ENCODE peak calls at places on chromosome 15, in four cellular contexts. One of them, this sample, is unnamed. For H3K4me1 and H3K36me3, the result is how much of the 10 kb centered on the place peaks cover.

GRCh38 chr15:39797407-39797806 is 14.8 kb upstream of the FSIP1 start:
- DNase-seq in heart left ventricle: no peak
- DNase-seq in osteoblast: no peak
- DNase-seq in pancreas: no peak
- DNase-seq in this sample: no peak

GRCh38 chr15:41675337-41675736 is 15.1 kb downstream of the MGA start:
- DNase-seq in heart left ventricle: no peak
- DNase-seq in osteoblast: no peak
- DNase-seq in pancreas: no peak
- DNase-seq in this sample: no peak

GRCh38 chr15:42091753-42092665 is 2.4 kb downstream of the PLA2G4D start:
- DNase-seq in heart left ventricle: no peak
- DNase-seq in osteoblast: no peak
- DNase-seq in pancreas: no peak
- DNase-seq in this sample: no peak

GRCh38 chr15:44082558-44083151 is 112.4 kb downstream of the FRMD5 start:
- DNase-seq in heart left ventricle: no peak
- DNase-seq in osteoblast: no peak
- DNase-seq in pancreas: no peak
- DNase-seq in this sample: no peak

GRCh38 chr15:64072812-64073211 is 20.8 kb downstream of the CIAO2A start:
- DNase-seq in heart left ventricle: no peak
- DNase-seq in osteoblast: no peak
- DNase-seq in pancreas: no peak
- DNase-seq in this sample: no peak

GRCh38 chr15:99976811-99977271 is 243.6 kb upstream of the LYSMD4 start:
- DNase-seq in heart left ventricle: no peak
- DNase-seq in osteoblast: peak
- DNase-seq in pancreas: no peak
- DNase-seq in this sample: no peak

GRCh38 chr15:79849789-79850188 is 47.0 kb downstream of the MTHFS start:
- DNase-seq in heart left ventricle: no peak
- DNase-seq in osteoblast: peak
- DNase-seq in pancreas: no peak
- DNase-seq in this sample: no peak

GRCh38 chr15:33601461-33601860 is 290.7 kb downstream of the RYR3 start:
- DNase-seq in heart left ventricle: no peak
- DNase-seq in osteoblast: no peak
- DNase-seq in pancreas: no peak
- DNase-seq in this sample: no peak

GRCh38 chr15:45631831-45632230 is 3.0 kb upstream of the SQOR start:
- DNase-seq in heart left ventricle: no peak
- DNase-seq in osteoblast: peak
- DNase-seq in pancreas: no peak
- DNase-seq in this sample: no peak

GRCh38 chr15:74170083-74170844 is 3.2 kb upstream of the ISLR start:
- DNase-seq in heart left ventricle: no peak
- DNase-seq in osteoblast: no peak
- DNase-seq in pancreas: no peak
- DNase-seq in this sample: no peak
- H3K4me1 ChIP-seq in heart left ventricle: under half
- H3K4me1 ChIP-seq in osteoblast: under half
- H3K4me1 ChIP-seq in pancreas: under half
- H3K4me1 ChIP-seq in this sample: half or more

GRCh38 chr15:82580713-82581112 is 40.5 kb upstream of the RPS17 start:
- DNase-seq in heart left ventricle: no peak
- DNase-seq in osteoblast: no peak
- DNase-seq in pancreas: no peak
- DNase-seq in this sample: no peak

GRCh38 chr15:82587805-82588204 is 47.5 kb upstream of the RPS17 start:
- DNase-seq in heart left ventricle: no peak
- DNase-seq in osteoblast: no peak
- DNase-seq in pancreas: no peak
- DNase-seq in this sample: no peak

GRCh38 chr15:82585072-82585471 is 44.8 kb upstream of the RPS17 start:
- DNase-seq in heart left ventricle: no peak
- DNase-seq in osteoblast: no peak
- DNase-seq in pancreas: no peak
- DNase-seq in this sample: no peak
- TF ChIP-seq CTCF in heart left ventricle: no peak
- TF ChIP-seq CTCF in osteoblast: peak
- TF ChIP-seq CTCF in pancreas: no peak
- TF ChIP-seq CTCF in this sample: no peak

GRCh38 chr15:52667597-52667996 is 11.6 kb downstream of the ATOSA start:
- DNase-seq in heart left ventricle: no peak
- DNase-seq in osteoblast: no peak
- DNase-seq in pancreas: no peak
- DNase-seq in this sample: no peak

GRCh38 chr15:52672661-52673060 is 6.5 kb downstream of the ATOSA start:
- DNase-seq in heart left ventricle: no peak
- DNase-seq in osteoblast: no peak
- DNase-seq in pancreas: no peak
- DNase-seq in this sample: no peak

GRCh38 chr15:52673312-52673711 is 5.9 kb downstream of the ATOSA start:
- DNase-seq in heart left ventricle: no peak
- DNase-seq in osteoblast: no peak
- DNase-seq in pancreas: no peak
- DNase-seq in this sample: no peak

GRCh38 chr15:52668133-52668532 is 11.1 kb downstream of the ATOSA start:
- DNase-seq in heart left ventricle: no peak
- DNase-seq in osteoblast: no peak
- DNase-seq in pancreas: no peak
- DNase-seq in this sample: no peak

DNA sequence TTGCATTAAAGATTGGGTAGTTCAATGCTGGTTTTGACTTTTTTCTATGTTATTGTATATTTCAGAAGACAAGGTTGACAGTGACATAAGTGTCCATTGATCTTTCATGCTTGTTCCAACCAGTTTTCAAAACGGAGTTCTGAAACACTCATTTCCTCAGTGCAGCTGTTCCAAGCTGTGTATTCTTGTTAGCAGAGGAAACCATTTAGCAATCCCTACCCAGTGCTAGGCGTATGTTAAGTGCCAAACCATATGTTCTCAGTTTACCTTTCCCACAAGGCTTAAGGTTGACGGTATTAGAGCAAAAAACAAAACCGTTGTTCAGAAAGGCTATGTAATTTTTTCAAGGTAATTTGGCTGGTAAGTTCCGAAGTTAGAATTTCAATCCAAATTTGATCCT is 9.1 kb downstream of the ATOSA start:
- DNase-seq in heart left ventricle: no peak
- DNase-seq in osteoblast: no peak
- DNase-seq in pancreas: no peak
- DNase-seq in this sample: no peak
- H3K36me3 ChIP-seq in heart left ventricle: under half
- H3K36me3 ChIP-seq in osteoblast: half or more
- H3K36me3 ChIP-seq in pancreas: under half
- H3K36me3 ChIP-seq in this sample: half or more

GRCh38 chr15:96538506-96538905 is 208.0 kb downstream of the NR2F2 start:
- DNase-seq in heart left ventricle: no peak
- DNase-seq in osteoblast: no peak
- DNase-seq in pancreas: no peak
- DNase-seq in this sample: no peak

GRCh38 chr15:96540283-96540682 is 209.8 kb downstream of the NR2F2 start:
- DNase-seq in heart left ventricle: no peak
- DNase-seq in osteoblast: no peak
- DNase-seq in pancreas: no peak
- DNase-seq in this sample: no peak

DNA sequence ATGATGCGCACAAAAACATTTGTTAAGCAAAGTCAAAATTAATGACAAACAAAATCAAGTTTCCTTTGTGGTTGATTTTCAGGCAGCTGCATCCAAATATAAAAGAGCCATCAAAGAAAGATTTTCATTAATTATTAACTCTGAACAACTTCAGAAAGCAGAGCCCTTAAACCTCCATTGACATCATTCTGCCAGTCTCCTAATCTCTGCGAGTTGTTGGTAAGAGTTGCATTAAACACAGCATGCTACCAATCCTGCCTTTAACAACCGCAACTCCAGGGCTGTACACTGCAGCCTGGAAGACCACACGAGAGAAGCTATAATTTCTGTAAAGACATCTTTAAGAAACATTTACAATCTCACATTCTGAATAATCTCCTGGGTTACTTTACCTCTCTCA is 204.6 kb downstream of the NR2F2 start:
- DNase-seq in heart left ventricle: no peak
- DNase-seq in osteoblast: no peak
- DNase-seq in pancreas: no peak
- DNase-seq in this sample: no peak
- H3K4me1 ChIP-seq in heart left ventricle: under half
- H3K4me1 ChIP-seq in osteoblast: under half
- H3K4me1 ChIP-seq in pancreas: under half
- H3K4me1 ChIP-seq in this sample: under half

DNA sequence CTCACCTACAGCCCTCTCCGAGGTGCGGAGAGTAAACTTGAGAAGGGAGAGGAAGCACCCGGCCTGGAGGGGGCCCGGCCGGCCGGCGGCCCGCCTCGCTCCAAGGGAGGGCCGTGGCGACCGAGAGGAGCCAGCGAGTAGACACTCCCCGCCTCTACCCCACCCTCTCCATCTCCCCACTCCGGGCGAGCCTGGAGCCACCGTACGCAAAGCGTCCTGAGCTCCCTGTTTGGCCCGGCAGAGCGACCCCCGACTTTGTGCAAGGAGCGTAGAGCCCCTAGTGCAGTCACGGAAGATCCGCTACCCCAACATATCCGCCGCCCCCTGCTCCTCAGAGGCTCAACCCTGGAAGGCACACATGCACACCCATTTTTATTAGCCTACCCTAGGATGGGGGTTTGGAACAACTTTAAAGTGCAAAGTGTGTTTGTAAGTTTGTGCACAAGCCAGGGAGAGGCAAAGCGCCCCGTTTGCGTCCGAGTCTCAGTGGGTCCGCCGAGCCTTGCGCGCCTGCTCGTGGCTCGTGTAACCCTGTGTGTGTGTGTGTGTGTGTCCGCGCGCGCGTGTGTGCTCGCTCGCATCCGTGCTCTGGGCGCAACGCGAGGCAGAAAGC is 508 bp upstream of the SMAD6 start:
- DNase-seq in heart left ventricle: peak
- DNase-seq in osteoblast: no peak
- DNase-seq in pancreas: peak
- DNase-seq in this sample: peak
- TF ChIP-seq CTCF in heart left ventricle: no peak
- TF ChIP-seq CTCF in osteoblast: no peak
- TF ChIP-seq CTCF in pancreas: no peak
- TF ChIP-seq CTCF in this sample: no peak

DNA sequence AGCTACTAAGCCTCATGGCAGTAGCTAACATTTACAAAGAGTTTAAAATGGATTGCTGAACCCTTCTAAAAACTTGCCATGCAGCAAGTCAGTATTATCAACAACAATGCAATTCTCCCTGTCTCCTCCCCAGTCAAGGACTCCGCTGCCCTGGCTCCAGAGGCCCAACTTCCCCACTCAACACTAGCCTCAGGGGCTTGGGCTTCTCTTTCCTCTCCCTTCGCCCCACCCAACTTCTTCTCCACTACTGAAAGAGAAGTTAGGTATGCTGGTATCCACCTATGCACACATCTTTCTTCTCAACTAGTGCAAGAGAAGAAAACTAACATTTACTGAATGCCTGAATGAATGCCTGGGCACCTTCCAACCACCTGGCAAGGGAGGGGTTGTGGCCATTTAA is 30.7 kb downstream of the TLE3 start:
- DNase-seq in heart left ventricle: no peak
- DNase-seq in osteoblast: no peak
- DNase-seq in pancreas: no peak
- DNase-seq in this sample: no peak
- H3K36me3 ChIP-seq in heart left ventricle: under half
- H3K36me3 ChIP-seq in osteoblast: half or more
- H3K36me3 ChIP-seq in pancreas: under half
- H3K36me3 ChIP-seq in this sample: half or more

GRCh38 chr15:36926422-36926815 is 173.9 kb downstream of the MEIS2 start:
- DNase-seq in heart left ventricle: no peak
- DNase-seq in osteoblast: no peak
- DNase-seq in pancreas: no peak
- DNase-seq in this sample: no peak

GRCh38 chr15:36931434-36931833 is 168.9 kb downstream of the MEIS2 start:
- DNase-seq in heart left ventricle: no peak
- DNase-seq in osteoblast: no peak
- DNase-seq in pancreas: no peak
- DNase-seq in this sample: no peak

GRCh38 chr15:36924076-36924475 is 176.3 kb downstream of the MEIS2 start:
- DNase-seq in heart left ventricle: no peak
- DNase-seq in osteoblast: no peak
- DNase-seq in pancreas: no peak
- DNase-seq in this sample: no peak

GRCh38 chr15:36921484-36922091 is 178.8 kb downstream of the MEIS2 start:
- DNase-seq in heart left ventricle: no peak
- DNase-seq in osteoblast: no peak
- DNase-seq in pancreas: no peak
- DNase-seq in this sample: no peak

DNA sequence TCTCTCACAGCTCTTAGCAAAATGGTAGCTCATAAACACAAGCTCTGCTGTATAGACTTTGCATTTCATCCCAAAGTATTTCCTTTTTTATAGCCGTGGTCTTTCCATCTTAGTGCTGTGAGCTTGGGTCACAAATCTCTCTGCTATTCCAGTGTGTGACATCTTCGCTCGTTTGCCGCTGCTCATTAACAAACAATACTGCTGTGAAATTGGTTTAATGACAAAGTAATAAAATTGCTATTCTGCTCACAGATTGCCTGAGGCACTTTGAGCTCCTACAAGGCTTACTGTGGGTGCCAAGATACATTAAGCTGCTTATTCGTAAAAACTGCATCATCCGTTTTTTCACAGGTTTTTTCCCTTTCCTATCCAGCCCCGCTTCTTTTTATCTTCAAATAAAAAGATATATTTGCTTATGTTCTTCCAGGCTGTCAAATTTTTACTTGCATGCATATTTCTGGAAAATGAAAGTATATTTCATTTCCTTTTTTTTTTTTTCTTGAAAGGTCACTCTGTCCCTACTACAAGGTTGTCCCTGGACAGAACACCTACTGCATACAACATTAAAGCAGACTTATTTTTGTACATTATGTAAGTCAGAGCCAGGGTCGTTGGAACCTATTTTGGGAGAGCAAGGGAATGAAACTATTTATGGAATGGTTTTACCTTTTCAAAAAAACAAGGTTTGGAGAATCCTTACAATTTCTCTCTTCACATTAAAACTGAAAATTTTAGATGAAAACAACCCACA is 174.5 kb downstream of the MEIS2 start:
- DNase-seq in heart left ventricle: no peak
- DNase-seq in osteoblast: no peak
- DNase-seq in pancreas: no peak
- DNase-seq in this sample: no peak
- H3K4me1 ChIP-seq in heart left ventricle: under half
- H3K4me1 ChIP-seq in osteoblast: under half
- H3K4me1 ChIP-seq in pancreas: under half
- H3K4me1 ChIP-seq in this sample: under half

DNA sequence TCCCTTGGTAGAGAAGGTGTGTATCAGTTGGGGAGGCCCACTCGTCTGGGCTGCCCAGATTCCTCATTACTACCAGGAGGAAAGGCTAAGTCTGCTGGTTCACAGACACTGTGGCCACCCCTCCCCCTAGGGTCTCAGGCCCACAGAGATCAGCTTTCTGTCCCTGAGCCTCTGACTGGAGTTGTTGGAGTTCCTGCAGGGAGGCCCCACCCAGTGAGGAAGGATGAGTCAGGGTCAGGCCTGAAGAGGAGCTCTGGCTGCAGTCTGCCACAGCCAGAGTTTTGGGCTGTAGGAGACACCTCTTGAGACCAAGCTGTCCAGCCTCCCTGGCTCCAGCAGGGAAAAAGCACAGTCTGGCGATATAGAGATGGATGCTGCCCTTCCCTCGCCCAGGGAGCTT is 721.0 kb upstream of the SEMA6D start:
- DNase-seq in heart left ventricle: no peak
- DNase-seq in osteoblast: no peak
- DNase-seq in pancreas: no peak
- DNase-seq in this sample: no peak
- TF ChIP-seq CTCF in heart left ventricle: no peak
- TF ChIP-seq CTCF in osteoblast: no peak
- TF ChIP-seq CTCF in pancreas: no peak
- TF ChIP-seq CTCF in this sample: no peak